ENCODE peak calls at places on chromosomes 13 and 19, in five cellular contexts. R is tibial nerve, J is brain microvascular endothelial cell, Q is IMR-90, T is spleen. O is an unnamed sample.

GRCh38 chr13:75481176-75482069 is 546 bp downstream of the TBC1D4 start:
- DNase-seq in R (peak; percentile 11), J (no peak), Q (no peak), T (peak; percentile 87), O (peak; percentile 56)

GRCh38 chr13:33174491-33174890 is 111.1 kb downstream of the STARD13 start:
- DNase-seq in R (no peak), J (no peak), Q (no peak), T (no peak), O (no peak)

GRCh38 chr13:71240906-71241305 is 626.1 kb downstream of the DACH1 start:
- DNase-seq in R (no peak), J (peak; percentile 29), Q (no peak), T (no peak), O (no peak)

GRCh38 chr19:45179063-45179847 is 671 bp downstream of the BLOC1S3 start:
- DNase-seq in R (no peak), J (no peak), Q (peak; percentile 17), T (peak; percentile 91), O (no peak)

GRCh38 chr19:46503848-46504453 is 8.3 kb upstream of the PNMA8B start:
- DNase-seq in R (no peak), J (no peak), Q (no peak), T (no peak), O (no peak)

GRCh38 chr19:13022859-13023636 is 27.8 kb downstream of the NFIX start:
- DNase-seq in R (peak; percentile 80), J (peak; percentile 74), Q (peak; percentile 95), T (no peak), O (peak; percentile 67)

GRCh38 chr19:47848871-47849473 is 10.1 kb upstream of the TPRX2 start:
- DNase-seq in R (no peak), J (peak; percentile 10), Q (no peak), T (peak; percentile 23), O (no peak)

GRCh38 chr13:20435616-20436368 is 89.9 kb downstream of the CRYL1 start:
- DNase-seq in R (no peak), J (no peak), Q (no peak), T (no peak), O (no peak)

GRCh38 chr19:43438291-43439162 is 23.8 kb downstream of the TEX101 start:
- DNase-seq in R (no peak), J (no peak), Q (peak; percentile 67), T (no peak), O (no peak)

GRCh38 chr13:52707375-52707774 is 32.2 kb downstream of the CNMD start:
- DNase-seq in R (no peak), J (no peak), Q (no peak), T (no peak), O (no peak)
- TF ChIP-seq CTCF in R (no peak), J (no peak), Q (peak; percentile 15), T (no peak), O (peak; percentile 48)

GRCh38 chr13:76886292-76887061 is at the start of gene KCTD12:
- DNase-seq in R (peak; percentile 78), J (peak; percentile 69), Q (peak; percentile 73), T (peak; percentile 96), O (peak; percentile 72)
- TF ChIP-seq CTCF in R (peak; percentile 55), J (peak; percentile 22), Q (peak; percentile 41), T (peak; percentile 52), O (peak; percentile 53)

GRCh38 chr13:27383104-27383921 is 41.1 kb upstream of the GTF3A start:
- DNase-seq in R (no peak), J (no peak), Q (no peak), T (no peak), O (no peak)

GRCh38 chr13:27375686-27376326 is 48.6 kb upstream of the GTF3A start:
- DNase-seq in R (peak; percentile 67), J (peak; percentile 71), Q (peak; percentile 70), T (no peak), O (no peak)

GRCh38 chr13:27379126-27379525 is 45.3 kb upstream of the GTF3A start:
- DNase-seq in R (no peak), J (no peak), Q (no peak), T (no peak), O (no peak)

GRCh38 chr13:27381601-27382000 is 42.8 kb upstream of the GTF3A start:
- DNase-seq in R (no peak), J (no peak), Q (no peak), T (no peak), O (no peak)

GRCh38 chr13:27379694-27380596 is 44.5 kb upstream of the GTF3A start:
- DNase-seq in R (peak; percentile 49), J (peak; percentile 59), Q (peak; percentile 35), T (no peak), O (peak; percentile 47)
- TF ChIP-seq CTCF in R (peak; percentile 38), J (peak; percentile 76), Q (peak; percentile 56), T (peak; percentile 65), O (peak; percentile 82)

GRCh38 chr19:41354343-41354974 is 737 bp upstream of the TGFB1 start:
- DNase-seq in R (no peak), J (no peak), Q (no peak), T (peak; percentile 88), O (no peak)
- TF ChIP-seq CTCF in R (no peak), J (no peak), Q (no peak), T (peak; percentile 10), O (no peak)

DNA sequence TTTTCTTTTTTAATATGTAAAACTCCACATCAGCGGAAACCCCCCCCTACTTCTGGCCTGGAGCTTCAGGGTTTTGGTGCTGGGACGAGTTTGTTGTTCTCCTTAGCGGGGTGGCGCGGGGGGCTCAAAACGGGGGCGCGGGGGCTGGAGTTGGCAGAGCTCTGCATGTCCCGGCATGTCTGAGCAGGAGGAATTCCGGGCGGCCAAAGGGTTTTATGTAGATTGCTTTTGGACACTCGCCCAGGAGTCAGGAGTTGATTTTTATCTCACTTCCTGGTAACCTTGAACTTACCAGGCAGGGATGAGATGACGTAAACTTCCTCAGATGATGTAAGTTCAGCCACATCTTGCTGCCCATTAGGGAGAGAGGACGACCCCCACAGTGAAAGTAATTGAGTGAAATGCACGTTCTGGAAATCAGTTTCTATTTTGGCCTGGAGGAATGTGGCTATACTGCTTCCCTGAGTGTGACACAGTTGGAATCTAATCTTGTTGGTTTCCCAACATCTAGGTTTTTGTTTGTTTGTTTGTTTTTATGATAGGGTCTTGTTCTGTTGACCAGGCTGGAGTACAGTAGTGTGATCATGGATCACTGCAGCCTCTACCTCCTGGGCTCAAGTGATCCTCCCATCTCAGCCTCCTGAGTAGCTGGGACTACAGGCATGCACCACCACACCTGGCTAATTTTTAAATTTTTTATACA is 21.0 kb upstream of the GDF15 start:
- DNase-seq in R (peak; percentile 75), J (peak; percentile 99), Q (peak; percentile 100), T (no peak), O (peak; percentile 90)
- TF ChIP-seq CTCF in R (no peak), J (no peak), Q (no peak), T (no peak), O (no peak)

DNA sequence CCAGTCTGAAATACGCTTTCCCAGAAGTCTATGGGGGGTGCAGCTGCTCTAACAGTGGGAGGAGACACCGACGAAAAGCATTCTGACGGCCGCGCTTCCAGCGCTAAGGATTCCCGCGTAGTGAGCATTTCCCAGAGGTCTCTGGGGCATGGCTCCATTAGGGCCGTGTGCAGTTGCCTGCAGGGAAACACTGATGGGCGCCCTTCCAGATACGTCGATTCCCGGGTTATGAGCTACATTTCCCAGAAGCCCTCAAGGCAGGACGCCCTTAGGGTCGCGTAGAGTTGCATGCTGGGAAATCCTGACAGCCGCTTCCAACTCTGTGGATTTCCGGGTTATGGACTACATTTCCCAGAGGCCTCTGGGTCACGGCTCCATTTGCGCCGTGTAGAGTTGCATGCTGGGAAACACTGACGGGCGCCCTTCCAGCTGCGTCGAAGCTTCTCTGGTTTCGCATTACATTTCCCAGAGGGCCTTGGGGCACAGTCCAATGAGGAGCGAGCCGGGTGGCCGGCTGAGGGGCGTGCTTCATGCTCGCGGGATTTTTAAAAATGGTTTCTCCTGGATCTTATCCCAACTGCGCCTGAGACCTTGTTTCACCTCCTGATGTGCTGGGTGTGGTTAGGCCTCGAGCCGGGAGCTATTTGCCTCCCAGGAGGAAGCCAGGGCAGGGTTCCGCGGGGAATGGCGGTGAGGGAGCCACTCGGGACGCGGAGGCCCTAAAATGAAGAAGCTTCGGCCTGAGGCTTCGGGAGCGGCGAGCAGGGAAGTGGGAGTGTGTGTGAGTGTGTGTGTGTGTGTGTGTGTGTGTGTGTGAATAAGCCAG is 17.2 kb upstream of the ZNF331 start:
- DNase-seq in R (peak; percentile 97), J (peak; percentile 99), Q (peak; percentile 98), T (peak; percentile 95), O (peak; percentile 98)
- TF ChIP-seq CTCF in R (no peak), J (no peak), Q (no peak), T (no peak), O (no peak)

GRCh38 chr19:2944403-2944774 is 382 bp downstream of the ZNF77 start:
- DNase-seq in R (no peak), J (no peak), Q (no peak), T (no peak), O (no peak)

GRCh38 chr19:2949939-2950285 is 5.1 kb upstream of the ZNF77 start:
- DNase-seq in R (peak; percentile 38), J (peak; percentile 54), Q (peak; percentile 50), T (no peak), O (no peak)

GRCh38 chr19:2945575-2946184 is 909 bp upstream of the ZNF77 start:
- DNase-seq in R (no peak), J (no peak), Q (no peak), T (no peak), O (no peak)

GRCh38 chr19:2942928-2943640 is 1.7 kb downstream of the ZNF77 start:
- DNase-seq in R (no peak), J (no peak), Q (no peak), T (no peak), O (no peak)

GRCh38 chr19:2944775-2945574 is at the start of gene ZNF77:
- DNase-seq in R (peak; percentile 100), J (peak; percentile 99), Q (peak; percentile 99), T (peak; percentile 96), O (peak; percentile 98)
- TF ChIP-seq CTCF in R (peak; percentile 26), J (peak; percentile 14), Q (no peak), T (peak; percentile 17), O (no peak)

GRCh38 chr19:38478273-38478971 is 44.9 kb downstream of the RYR1 start:
- DNase-seq in R (no peak), J (peak; percentile 1), Q (no peak), T (no peak), O (no peak)
- TF ChIP-seq CTCF in R (no peak), J (peak; percentile 44), Q (peak; percentile 15), T (no peak), O (peak; percentile 42)

DNA sequence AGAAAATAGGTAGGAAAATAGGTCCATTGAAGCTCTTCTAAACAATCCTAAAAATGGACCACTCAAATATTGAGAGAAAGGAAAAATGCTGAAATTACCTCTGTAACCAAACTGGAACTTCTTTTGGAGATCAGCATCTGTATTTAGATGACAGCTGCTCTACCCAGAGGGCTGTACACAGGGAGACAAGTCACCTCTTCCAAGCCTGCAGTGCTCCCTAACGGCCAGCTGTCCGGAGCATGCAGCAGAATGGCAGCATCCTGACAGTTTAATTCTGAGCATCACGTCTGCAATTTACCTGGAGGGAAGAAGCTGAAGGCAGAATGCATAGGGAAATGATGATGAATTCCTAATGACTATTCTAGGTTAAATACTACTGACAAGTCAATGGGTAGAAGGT is 62.8 kb upstream of the DIAPH3 start:
- DNase-seq in R (no peak), J (peak; percentile 25), Q (peak; percentile 47), T (no peak), O (peak; percentile 1)
- TF ChIP-seq CTCF in R (no peak), J (peak; percentile 65), Q (peak; percentile 57), T (no peak), O (peak; percentile 47)

GRCh38 chr13:83996415-83996814 is 114.1 kb upstream of the SLITRK1 start:
- DNase-seq in R (no peak), J (no peak), Q (no peak), T (no peak), O (no peak)
- TF ChIP-seq CTCF in R (no peak), J (no peak), Q (no peak), T (no peak), O (no peak)

O was measured in foreskin keratinocyte.